ENCODE peak calls at places on chromosomes 12 and 14, in five cellular contexts. Y is lower leg skin, Z is substantia nigra, V is renal cortical epithelial cell, C is left cardiac atrium. A is an unnamed sample.

GRCh38 chr14:101022916-101023435 is 119.5 kb upstream of the RTL1 start:
- DNase-seq in V (no peak), Y (peak), Z (no peak), C (no peak), A (no peak)

GRCh38 chr12:2795291-2796186 is 769 bp downstream of the FKBP4 start:
- DNase-seq in V (no peak), Z (peak), C (peak), Y (peak), A (peak)

GRCh38 chr12:76346798-76347420 is 1.3 kb downstream of the BBS10 start:
- DNase-seq in C (no peak), Z (peak), V (peak), Y (no peak), A (no peak)

GRCh38 chr12:32051511-32052299 is 54.9 kb upstream of the BICD1 start:
- DNase-seq in C (no peak), Z (no peak), Y (peak), V (peak), A (no peak)

GRCh38 chr12:106039242-106039641 is 99.5 kb downstream of the NUAK1 start:
- DNase-seq in C (no peak), V (no peak), Y (no peak), Z (no peak), A (no peak)

GRCh38 chr12:117857632-117858274 is 111.0 kb downstream of the KSR2 start:
- DNase-seq in V (peak), Y (no peak), Z (no peak), C (no peak), A (no peak)

GRCh38 chr14:103008768-103009342 is 48.5 kb downstream of the CDC42BPB start:
- DNase-seq in Y (no peak), V (no peak), Z (no peak), C (peak), A (peak)

GRCh38 chr12:52634266-52635056 is 16.1 kb upstream of the KRT73 start:
- DNase-seq in Z (peak), C (peak), Y (peak), V (no peak), A (peak)

GRCh38 chr12:80064269-80064668 is 35.1 kb upstream of the OTOGL start:
- DNase-seq in C (no peak), Z (no peak), Y (no peak), V (no peak), A (no peak)

GRCh38 chr12:26628234-26628633 is 204.8 kb downstream of the ITPR2 start:
- DNase-seq in V (no peak), Y (no peak), C (no peak), Z (no peak), A (no peak)

GRCh38 chr14:93592786-93593185 is 162.0 kb downstream of the UNC79 start:
- DNase-seq in Z (no peak), C (no peak), Y (no peak), V (no peak), A (no peak)

GRCh38 chr14:71399057-71399487 is 491.8 kb downstream of the PCNX1 start:
- DNase-seq in C (no peak), Z (no peak), Y (no peak), V (no peak), A (no peak)

GRCh38 chr12:128914908-128915563 is 61.8 kb downstream of the GLT1D1 start:
- DNase-seq in Y (no peak), V (no peak), Z (no peak), C (no peak), A (no peak)

GRCh38 chr12:12406762-12407161 is 49.9 kb downstream of the BORCS5 start:
- DNase-seq in C (no peak), Y (no peak), Z (no peak), V (no peak), A (no peak)

GRCh38 chr14:75885829-75886228 is 96.0 kb downstream of the TGFB3 start:
- DNase-seq in C (no peak), V (peak), Z (no peak), Y (no peak), A (no peak)

GRCh38 chr12:2958432-2959193 is 584 bp upstream of the TEAD4 start:
- DNase-seq in Z (no peak), Y (no peak), C (peak), V (peak), A (peak)

GRCh38 chr12:25861226-25861625 is 97.3 kb upstream of the RASSF8 start:
- DNase-seq in V (no peak), Z (no peak), C (no peak), Y (no peak), A (no peak)

GRCh38 chr12:69988601-69989194 is 163.7 kb downstream of the MYRFL start:
- DNase-seq in Y (no peak), V (peak), Z (no peak), C (no peak), A (no peak)

GRCh38 chr12:116304621-116305020 is 27.1 kb upstream of the MED13L start:
- DNase-seq in C (no peak), Y (no peak), Z (no peak), V (no peak), A (no peak)

GRCh38 chr12:108449478-108449877 is 65.6 kb upstream of the FICD start:
- DNase-seq in V (no peak), C (no peak), Y (no peak), Z (no peak), A (no peak)

GRCh38 chr12:81403348-81403747 is 325.5 kb downstream of the ACSS3 start:
- DNase-seq in C (no peak), Y (no peak), V (no peak), Z (no peak), A (no peak)

GRCh38 chr12:108730337-108731104 is 797 bp downstream of the CORO1C start:
- DNase-seq in C (peak), Z (peak), Y (peak), V (peak), A (peak)

GRCh38 chr14:52351191-52351560 is 37.1 kb downstream of the PTGER2 start:
- DNase-seq in Y (no peak), C (no peak), Z (no peak), V (peak), A (no peak)

GRCh38 chr12:106084048-106084671 is 54.6 kb downstream of the NUAK1 start:
- DNase-seq in Y (no peak), V (peak), Z (no peak), C (no peak), A (no peak)

GRCh38 chr12:2649201-2650030 is 145.4 kb upstream of the FKBP4 start:
- DNase-seq in Z (no peak), C (no peak), V (no peak), Y (no peak), A (no peak)

GRCh38 chr12:79624378-79624777 is 66.4 kb downstream of the PAWR start:
- DNase-seq in C (no peak), V (no peak), Y (no peak), Z (no peak), A (no peak)

GRCh38 chr12:132393991-132394949 is 64.9 kb upstream of the GALNT9 start:
- DNase-seq in V (no peak), C (no peak), Y (peak), Z (no peak), A (no peak)

GRCh38 chr14:53954551-53955233 is 1.9 kb downstream of the BMP4 start:
- DNase-seq in C (peak), V (no peak), Y (no peak), Z (no peak), A (peak)

GRCh38 chr12:8554451-8555195 is 13.9 kb upstream of the CLEC4E start:
- DNase-seq in V (peak), Y (no peak), C (no peak), Z (no peak), A (no peak)

GRCh38 chr14:23061995-23062394 is 4.7 kb upstream of the CDH24 start:
- DNase-seq in V (peak), C (peak), Z (no peak), Y (peak), A (no peak)

GRCh38 chr12:125311050-125311449 is 245.8 kb downstream of the AACS start:
- DNase-seq in C (no peak), V (no peak), Y (no peak), Z (no peak), A (no peak)

GRCh38 chr14:83777516-83777915 is 1752.4 kb upstream of the FLRT2 start:
- DNase-seq in V (no peak), Y (no peak), C (no peak), Z (no peak), A (no peak)

GRCh38 chr12:54993181-54993835 is 8.7 kb upstream of the TESPA1 start:
- DNase-seq in Y (no peak), C (no peak), Z (peak), V (peak), A (no peak)

GRCh38 chr14:106556665-106557289 is 1030.4 kb downstream of the TMEM121 start:
- DNase-seq in C (no peak), Z (no peak), V (no peak), Y (peak), A (no peak)

GRCh38 chr12:123971770-123972447 is 722 bp downstream of the CCDC92 start:
- DNase-seq in Z (peak), C (peak), V (peak), Y (peak), A (peak)

GRCh38 chr14:69260979-69261605 is 1.1 kb downstream of the GALNT16 start:
- DNase-seq in C (peak), Z (no peak), Y (peak), V (no peak), A (peak)

GRCh38 chr12:95262808-95263207 is 45.2 kb downstream of the VEZT start:
- DNase-seq in Z (no peak), C (no peak), Y (no peak), V (no peak), A (no peak)